ENCODE peak calls at places on chromosomes 11 and 22, in nine cellular contexts. K, C, E, B, G, T, Z, L and I are unnamed samples.

GRCh38 chr22:19174106-19175025 is 4.2 kb downstream of the SLC25A1 start:
- DNase-seq in G (peak), K (no peak), C (peak), E (no peak), Z (no peak), T (no peak), L (peak), B (no peak), I (no peak)

GRCh38 chr11:22734628-22735345 is 68.4 kb downstream of the GAS2 start:
- DNase-seq in T (no peak), E (no peak), C (no peak), L (no peak), G (no peak), K (no peak), B (no peak), Z (no peak), I (no peak)

GRCh38 chr11:13939952-13940610 is 22.4 kb upstream of the SPON1 start:
- DNase-seq in L (no peak), K (no peak), T (no peak), G (no peak), B (no peak), E (no peak), Z (peak), C (no peak), I (no peak)

GRCh38 chr11:4839851-4840549 is 9.0 kb downstream of the OR51S1 start:
- DNase-seq in G (peak), C (no peak), T (peak), K (no peak), B (no peak), E (no peak), Z (no peak), L (no peak), I (no peak)

GRCh38 chr22:48955351-48956311 is 872.0 kb downstream of the BRD1 start:
- DNase-seq in C (no peak), Z (no peak), E (peak), L (no peak), B (peak), T (peak), K (no peak), G (no peak), I (no peak)

GRCh38 chr22:43424201-43424600 is 12.4 kb downstream of the MPPED1 start:
- DNase-seq in G (no peak), L (no peak), C (no peak), K (no peak), B (no peak), Z (no peak), T (no peak), E (no peak), I (no peak)

GRCh38 chr22:36430863-36431262 is 43.1 kb upstream of the MYH9 start:
- DNase-seq in B (no peak), Z (no peak), K (peak), L (no peak), E (no peak), T (no peak), C (no peak), G (no peak), I (no peak)

GRCh38 chr11:124763156-124763947 is 1.3 kb upstream of the ESAM start:
- DNase-seq in E (peak), Z (peak), K (peak), C (no peak), L (peak), B (peak), T (peak), G (peak), I (no peak)

GRCh38 chr11:68980776-68981065 is at the start of gene MRGPRD:
- DNase-seq in K (no peak), C (no peak), T (no peak), L (no peak), G (no peak), B (peak), E (no peak), Z (no peak), I (no peak)

GRCh38 chr11:69627551-69627950 is 13.4 kb upstream of the CCND1 start:
- DNase-seq in E (no peak), K (no peak), T (no peak), B (no peak), Z (no peak), C (no peak), L (no peak), G (no peak), I (no peak)

GRCh38 chr11:122524532-122524882 is 131.0 kb upstream of the UBASH3B start:
- DNase-seq in C (peak), Z (no peak), E (no peak), L (no peak), T (no peak), K (no peak), B (no peak), G (peak), I (no peak)

GRCh38 chr11:44036811-44037657 is 10.7 kb upstream of the ACCSL start:
- DNase-seq in T (peak), L (peak), C (peak), Z (peak), E (peak), K (peak), G (peak), B (no peak), I (peak)

GRCh38 chr22:27336151-27337090 is 465.1 kb downstream of the MN1 start:
- DNase-seq in L (no peak), B (no peak), E (no peak), G (no peak), T (no peak), K (no peak), Z (no peak), C (no peak), I (no peak)

GRCh38 chr11:125873881-125874555 is 13.4 kb upstream of the HYLS1 start:
- DNase-seq in Z (no peak), K (no peak), T (no peak), B (no peak), C (no peak), L (no peak), G (no peak), E (no peak), I (no peak)

GRCh38 chr11:114447444-114447843 is 8.2 kb downstream of the REXO2 start:
- DNase-seq in E (no peak), K (no peak), L (no peak), C (no peak), Z (no peak), B (no peak), G (no peak), T (no peak), I (no peak)

GRCh38 chr11:120748485-120748814 is 236.9 kb downstream of the GRIK4 start:
- DNase-seq in B (no peak), L (no peak), K (no peak), C (no peak), E (no peak), G (no peak), T (no peak), Z (no peak), I (no peak)

GRCh38 chr11:47587733-47588326 is 1.4 kb downstream of the FAM180B start:
- DNase-seq in G (no peak), E (peak), T (no peak), Z (no peak), C (no peak), B (no peak), L (peak), K (no peak), I (no peak)

GRCh38 chr11:6633422-6634408 is 14.5 kb upstream of the TPP1 start:
- DNase-seq in G (no peak), T (no peak), Z (no peak), E (no peak), C (no peak), L (no peak), B (no peak), K (no peak), I (no peak)

GRCh38 chr11:13327421-13327820 is 49.8 kb downstream of the BMAL1 start:
- DNase-seq in L (no peak), C (no peak), Z (no peak), E (no peak), G (no peak), K (no peak), B (no peak), T (no peak), I (no peak)

DNA sequence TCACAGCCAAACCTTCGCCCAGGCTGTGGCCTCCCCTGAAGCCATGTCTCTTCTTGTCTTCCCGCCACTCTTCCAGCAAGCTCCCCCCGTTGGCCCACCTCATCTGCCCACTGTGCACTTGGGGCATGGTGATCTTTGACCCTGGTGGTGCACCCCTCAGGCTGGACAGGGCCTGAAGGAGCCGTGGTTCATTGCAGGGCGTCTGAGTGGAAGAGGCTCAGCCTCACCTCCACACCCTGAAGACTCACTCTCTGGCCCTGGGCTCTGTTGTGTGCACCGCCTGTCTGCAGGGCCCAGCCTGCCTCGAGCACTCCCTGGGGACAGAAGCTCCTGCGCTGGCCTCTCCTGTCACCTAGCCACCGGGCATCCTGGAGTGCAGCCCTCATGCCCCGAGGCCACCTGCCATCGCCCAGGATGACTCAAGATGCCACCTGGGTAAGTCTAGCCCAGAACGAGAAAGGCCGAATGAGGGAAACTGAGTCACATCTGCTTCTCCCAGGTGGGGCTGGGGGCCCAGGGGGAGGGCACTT is 40.8 kb upstream of the PPARA start:
- DNase-seq in B (no peak), G (no peak), C (no peak), E (no peak), Z (no peak), T (no peak), K (no peak), L (no peak), I (no peak)
- TF ChIP-seq POLR2AphosphoS5 in B (no peak), G (no peak), C (no peak), E (no peak), Z (no peak), T (no peak), K (no peak), L (no peak), I (no peak)

DNA sequence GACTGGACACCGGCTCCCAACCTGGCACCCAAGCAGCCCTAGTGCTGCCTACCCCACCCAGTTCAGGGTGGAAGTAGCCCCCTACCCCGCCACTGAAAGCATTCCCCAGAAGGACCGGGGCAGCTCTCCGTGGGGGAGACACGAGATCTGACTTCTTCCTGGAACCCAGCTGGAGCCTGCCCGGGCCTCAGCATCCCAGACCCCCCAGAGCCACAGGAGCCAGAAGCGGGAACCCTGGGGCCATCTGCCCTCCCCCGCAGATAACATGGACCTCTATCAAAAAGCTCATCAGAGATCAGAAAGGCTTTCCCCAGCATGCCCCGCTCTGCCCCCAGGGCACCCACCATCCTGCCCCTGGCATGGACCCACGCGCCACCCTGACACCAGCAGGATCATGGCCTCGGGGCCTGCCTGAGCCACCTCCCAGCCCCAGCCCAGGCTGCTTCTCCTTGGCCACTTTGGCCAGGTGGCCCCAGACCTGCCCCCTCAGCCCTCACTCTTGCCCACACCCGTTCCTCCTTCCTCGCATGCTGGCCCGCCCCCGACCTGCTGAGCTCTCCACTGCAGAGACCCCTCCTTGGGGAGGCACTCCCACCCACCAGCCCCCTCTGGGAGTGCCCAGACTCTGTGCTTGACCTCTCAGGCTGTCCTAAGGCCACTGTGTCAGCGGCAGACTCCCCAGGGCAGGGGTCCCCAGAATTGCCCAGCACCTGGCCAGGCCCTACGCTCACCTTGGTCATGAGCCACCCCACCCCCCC is 17.1 kb downstream of the WNT7B start:
- DNase-seq in G (no peak), E (no peak), K (no peak), T (no peak), B (no peak), L (no peak), C (no peak), Z (no peak), I (no peak)
- TF ChIP-seq POLR2AphosphoS5 in G (no peak), E (no peak), K (no peak), T (no peak), B (no peak), L (no peak), C (no peak), Z (no peak), I (no peak)

GRCh38 chr11:64341429-64341828 is 1.4 kb downstream of the CCDC88B start:
- DNase-seq in C (no peak), E (no peak), L (no peak), Z (no peak), G (no peak), T (no peak), K (no peak), B (no peak), I (no peak)

GRCh38 chr11:64337538-64338249 is 2.3 kb upstream of the CCDC88B start:
- DNase-seq in L (no peak), B (no peak), E (no peak), K (no peak), T (no peak), G (no peak), C (no peak), Z (no peak), I (no peak)

GRCh38 chr11:64340671-64341335 is 799 bp downstream of the CCDC88B start:
- DNase-seq in K (peak), E (peak), Z (no peak), T (peak), G (peak), L (no peak), B (no peak), C (no peak), I (no peak)

GRCh38 chr11:64339319-64339718 is 685 bp upstream of the CCDC88B start:
- DNase-seq in L (no peak), G (no peak), T (no peak), B (no peak), C (no peak), Z (no peak), K (no peak), E (no peak), I (no peak)

GRCh38 chr11:64339754-64340408 is at the start of gene CCDC88B:
- DNase-seq in G (no peak), Z (no peak), B (no peak), K (no peak), L (no peak), E (peak), C (no peak), T (peak), I (peak)
- TF ChIP-seq POLR2AphosphoS5 in G (no peak), Z (no peak), B (no peak), K (no peak), L (no peak), E (no peak), C (no peak), T (no peak), I (peak)

DNA sequence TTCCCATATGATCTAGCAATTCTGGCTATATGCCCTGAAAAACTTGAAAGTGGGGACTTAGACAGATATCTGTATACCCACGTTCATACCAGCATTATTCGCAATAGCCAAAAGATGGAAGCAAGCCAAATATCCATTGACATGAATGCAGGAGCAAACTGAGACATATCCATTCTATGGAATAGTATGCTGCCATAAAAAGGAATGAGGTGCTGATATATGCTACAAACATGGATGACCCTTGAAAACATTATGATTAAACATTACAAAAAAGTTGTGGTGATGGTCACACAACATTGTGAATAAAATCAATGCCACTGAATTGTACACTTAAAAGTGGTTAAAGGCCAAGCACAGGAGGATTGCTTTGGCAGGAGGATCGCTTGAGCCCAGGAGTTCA is 25.5 kb downstream of the MFNG start:
- DNase-seq in T (no peak), C (no peak), K (no peak), E (no peak), G (no peak), L (no peak), Z (no peak), B (no peak), I (no peak)
- TF ChIP-seq POLR2AphosphoS5 in T (no peak), C (no peak), K (no peak), E (no peak), G (no peak), L (no peak), Z (no peak), B (no peak), I (no peak)

GRCh38 chr22:39528681-39529486 is 3.7 kb downstream of the RPS19BP1 start:
- DNase-seq in Z (peak), K (peak), L (peak), C (peak), B (peak), T (peak), G (peak), E (peak), I (no peak)
- TF ChIP-seq POLR2AphosphoS5 in Z (peak), K (peak), L (no peak), C (peak), B (peak), T (peak), G (peak), E (no peak), I (peak)